ENCODE peak calls at places on chromosomes 6 and 20, in ten cellular contexts. H, Y, P, L, Q, F, K, J, W and Z are unnamed samples.

GRCh38 chr6:169098136-169098535 is 155.5 kb downstream of the THBS2 start:
- DNase-seq in H (no peak), Y (no peak), P (no peak), L (no peak), Q (no peak), F (no peak), K (no peak), J (no peak), W (no peak), Z (no peak)

GRCh38 chr20:46558511-46558959 is 8.1 kb upstream of the OCSTAMP start:
- DNase-seq in H (no peak), Y (no peak), P (peak; percentile 62), L (peak; percentile 73), Q (no peak), F (no peak), K (no peak), J (peak; percentile 27), W (no peak), Z (no peak)

GRCh38 chr20:53609501-53610445 is 16.1 kb upstream of the ZNF217 start:
- DNase-seq in H (peak; percentile 74), Y (peak; percentile 66), P (peak; percentile 45), L (no peak), Q (no peak), F (no peak), K (peak; percentile 77), J (peak; percentile 74), W (peak; percentile 41), Z (no peak)

GRCh38 chr6:108277831-108278230 is 17.0 kb upstream of the SNX3 start:
- DNase-seq in H (no peak), Y (no peak), P (no peak), L (no peak), Q (peak; percentile 57), F (no peak), K (no peak), J (no peak), W (no peak), Z (no peak)

GRCh38 chr20:25310921-25311728 is 63.2 kb downstream of the PYGB start:
- DNase-seq in H (peak; percentile 27), Y (peak; percentile 5), P (peak; percentile 20), L (peak; percentile 55), Q (no peak), F (no peak), K (peak; percentile 36), J (no peak), W (no peak), Z (no peak)

GRCh38 chr6:119273799-119274595 is 75.6 kb downstream of the MAN1A1 start:
- DNase-seq in H (no peak), Y (no peak), P (no peak), L (no peak), Q (no peak), F (no peak), K (no peak), J (no peak), W (no peak), Z (no peak)

GRCh38 chr6:47153066-47153755 is 111.1 kb upstream of the ADGRF1 start:
- DNase-seq in H (no peak), Y (no peak), P (no peak), L (peak; percentile 62), Q (peak; percentile 62), F (no peak), K (no peak), J (no peak), W (no peak), Z (no peak)

GRCh38 chr20:63246490-63247284 is 7.6 kb downstream of the NKAIN4 start:
- DNase-seq in H (no peak), Y (no peak), P (no peak), L (no peak), Q (no peak), F (no peak), K (no peak), J (no peak), W (no peak), Z (no peak)

GRCh38 chr6:33312361-33313104 is 1.3 kb downstream of the TAPBP start:
- DNase-seq in H (peak; percentile 77), Y (peak; percentile 89), P (peak; percentile 78), L (peak; percentile 84), Q (no peak), F (peak; percentile 68), K (peak; percentile 88), J (peak; percentile 94), W (peak; percentile 40), Z (peak; percentile 65)

GRCh38 chr6:89977808-89978748 is 83.8 kb downstream of the GJA10 start:
- DNase-seq in H (no peak), Y (no peak), P (no peak), L (no peak), Q (no peak), F (no peak), K (no peak), J (no peak), W (no peak), Z (no peak)

GRCh38 chr20:51158226-51158625 is 135.3 kb upstream of the KCNG1 start:
- DNase-seq in H (no peak), Y (no peak), P (no peak), L (no peak), Q (peak; percentile 90), F (no peak), K (no peak), J (no peak), W (no peak), Z (no peak)

GRCh38 chr20:9110365-9110764 is 41.5 kb downstream of the PLCB4 start:
- DNase-seq in H (no peak), Y (no peak), P (no peak), L (no peak), Q (no peak), F (no peak), K (no peak), J (no peak), W (no peak), Z (no peak)

GRCh38 chr6:32483968-32484613 is 44.4 kb downstream of the HLA-DRA start:
- DNase-seq in H (no peak), Y (no peak), P (no peak), L (no peak), Q (no peak), F (no peak), K (peak; percentile 61), J (no peak), W (no peak), Z (no peak)

GRCh38 chr20:63705232-63706026 is 2.3 kb downstream of the ARFRP1 start:
- DNase-seq in H (no peak), Y (no peak), P (no peak), L (no peak), Q (no peak), F (no peak), K (no peak), J (no peak), W (no peak), Z (no peak)

GRCh38 chr6:1388927-1389790 is at the start of gene FOXF2:
- DNase-seq in H (peak; percentile 49), Y (no peak), P (no peak), L (no peak), Q (no peak), F (no peak), K (no peak), J (no peak), W (no peak), Z (no peak)

GRCh38 chr6:128807577-128807976 is 75.4 kb upstream of the LAMA2 start:
- DNase-seq in H (no peak), Y (no peak), P (no peak), L (peak; percentile 16), Q (no peak), F (no peak), K (no peak), J (no peak), W (no peak), Z (no peak)

GRCh38 chr20:5397418-5397817 is 80.7 kb upstream of the PROKR2 start:
- DNase-seq in H (no peak), Y (no peak), P (no peak), L (no peak), Q (no peak), F (no peak), K (no peak), J (no peak), W (no peak), Z (no peak)

GRCh38 chr6:111658445-111659154 is 52.9 kb upstream of the TRAF3IP2 start:
- DNase-seq in H (no peak), Y (no peak), P (no peak), L (no peak), Q (no peak), F (peak; percentile 43), K (no peak), J (no peak), W (no peak), Z (no peak)

GRCh38 chr6:56909115-56909907 is 45.6 kb upstream of the BEND6 start:
- DNase-seq in H (no peak), Y (no peak), P (no peak), L (no peak), Q (no peak), F (no peak), K (no peak), J (no peak), W (no peak), Z (no peak)

GRCh38 chr6:23170044-23170443 is 600.7 kb downstream of the HDGFL1 start:
- DNase-seq in H (no peak), Y (no peak), P (no peak), L (no peak), Q (no peak), F (no peak), K (no peak), J (no peak), W (no peak), Z (no peak)
- H3K9me3 ChIP-seq in H (peaks cover 3% of the 10 kb centered on the region), Y (no peaks in the 10 kb centered on the region), P (no peaks in the 10 kb centered on the region), L (peaks cover 88% of the 10 kb centered on the region), Q (no peaks in the 10 kb centered on the region), F (no peaks in the 10 kb centered on the region), K (no peaks in the 10 kb centered on the region), J (no peaks in the 10 kb centered on the region), W (peaks cover under 1% of the 10 kb centered on the region), Z (no peaks in the 10 kb centered on the region)

DNA sequence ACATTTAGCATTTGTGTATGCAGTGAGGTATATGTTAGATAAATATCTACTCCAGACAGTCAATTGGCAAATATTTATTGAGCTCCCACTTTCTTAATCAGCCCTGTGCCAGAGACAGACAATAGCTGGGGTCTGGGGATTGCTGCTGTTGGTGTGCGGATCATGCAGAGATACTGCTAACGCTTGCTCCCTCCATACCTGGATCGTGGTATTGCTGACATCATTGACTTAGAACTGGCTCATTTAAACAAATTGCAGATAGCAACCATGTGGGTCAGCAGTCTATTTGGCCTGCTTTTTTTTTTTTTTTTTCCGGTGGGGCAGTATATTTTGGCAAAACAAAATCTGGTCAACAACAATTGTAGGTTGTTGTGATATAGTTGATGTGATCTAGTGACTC is 9.5 kb downstream of the ARID1B start:
- DNase-seq in H (no peak), Y (no peak), P (no peak), L (no peak), Q (no peak), F (no peak), K (no peak), J (no peak), W (no peak), Z (no peak)
- H3K4me3 ChIP-seq in H (no peak overlapping the region), Y (no peak overlapping the region), P (no peak overlapping the region), L (no peak overlapping the region), Q (no peak overlapping the region), F (no peak overlapping the region), K (no peak overlapping the region), J (no peak overlapping the region), W (no peak overlapping the region), Z (no peak overlapping the region)

GRCh38 chr20:34834459-34834893 is 9.0 kb upstream of the NCOA6 start:
- DNase-seq in H (no peak), Y (no peak), P (no peak), L (peak; percentile 47), Q (no peak), F (no peak), K (no peak), J (no peak), W (no peak), Z (no peak)
- TF ChIP-seq CTCF in H (no peak), Y (peak; percentile 36), P (peak; percentile 35), L (peak; percentile 65), Q (peak; percentile 49), F (peak; percentile 20), K (peak; percentile 49), J (no peak), W (peak; percentile 55), Z (peak; percentile 11)

GRCh38 chr20:49283703-49284625 is 6.1 kb upstream of the ZNFX1 start:
- DNase-seq in H (no peak), Y (no peak), P (no peak), L (peak; percentile 48), Q (no peak), F (no peak), K (no peak), J (no peak), W (no peak), Z (no peak)
- H3K9me3 ChIP-seq in H (peaks cover 79% of the 10 kb centered on the region), Y (peaks cover 36% of the 10 kb centered on the region), P (peaks cover 25% of the 10 kb centered on the region), L (no peaks in the 10 kb centered on the region), Q (peaks cover 5% of the 10 kb centered on the region), F (no peaks in the 10 kb centered on the region), K (peaks cover 29% of the 10 kb centered on the region), J (no peaks in the 10 kb centered on the region), W (peaks cover 70% of the 10 kb centered on the region), Z (no peaks in the 10 kb centered on the region)